ENCODE peak calls at places on chromosomes 6 and 20, in five cellular contexts. C is MM.1S, J is neural progenitor cell, I is astrocyte, K is PC-3. N is an unnamed sample.

GRCh38 chr6:140871911-140872310 is 1260.8 kb upstream of the GJE1 start:
- DNase-seq in C (no peak), J (no peak), I (peak; percentile 80), K (peak; percentile 70), N (no peak)

GRCh38 chr6:165632194-165632593 is 30.8 kb downstream of the PDE10A start:
- DNase-seq in C (no peak), J (no peak), I (no peak), K (no peak), N (no peak)

GRCh38 chr6:140344149-140344913 is 969.9 kb upstream of the CITED2 start:
- DNase-seq in C (no peak), J (no peak), I (peak; percentile 71), K (peak; percentile 65), N (no peak)

GRCh38 chr6:134678436-134678889 is 271.4 kb downstream of the ALDH8A1 start:
- DNase-seq in C (no peak), J (no peak), I (peak; percentile 80), K (no peak), N (no peak)

GRCh38 chr20:45920795-45921617 is 9.1 kb upstream of the PLTP start:
- DNase-seq in C (no peak), J (no peak), I (no peak), K (no peak), N (no peak)

GRCh38 chr6:4931530-4932505 is 72.0 kb downstream of the RPP40 start:
- DNase-seq in C (no peak), J (peak; percentile 36), I (no peak), K (peak; percentile 81), N (peak; percentile 32)

GRCh38 chr6:125747589-125748533 is 1.6 kb upstream of the HEY2 start:
- DNase-seq in C (peak; percentile 87), J (peak; percentile 69), I (no peak), K (no peak), N (peak; percentile 13)

GRCh38 chr20:57934913-57935312 is 225.1 kb upstream of the PMEPA1 start:
- DNase-seq in C (no peak), J (no peak), I (no peak), K (no peak), N (no peak)

GRCh38 chr6:151549790-151550189 is 56.0 kb downstream of the CCDC170 start:
- DNase-seq in C (no peak), J (no peak), I (no peak), K (peak; percentile 56), N (no peak)

GRCh38 chr6:84193140-84193708 is 34.2 kb downstream of the CEP162 start:
- DNase-seq in C (no peak), J (no peak), I (peak; percentile 90), K (peak; percentile 78), N (peak; percentile 17)

GRCh38 chr20:10603971-10604864 is 69.6 kb downstream of the JAG1 start:
- DNase-seq in C (no peak), J (peak; percentile 91), I (peak; percentile 92), K (peak; percentile 96), N (no peak)

GRCh38 chr20:49810491-49811190 is 2.0 kb upstream of the SLC9A8 start:
- DNase-seq in C (no peak), J (no peak), I (no peak), K (no peak), N (no peak)

GRCh38 chr20:36919715-36920333 is 31.7 kb downstream of the SAMHD1 start:
- DNase-seq in C (peak; percentile 59), J (peak; percentile 66), I (peak; percentile 32), K (peak; percentile 78), N (peak; percentile 17)

GRCh38 chr6:142945071-142945445 is at the start of gene HIVEP2:
- DNase-seq in C (peak; percentile 66), J (peak; percentile 92), I (peak; percentile 82), K (peak; percentile 76), N (no peak)

GRCh38 chr6:3457710-3458605 is 1.1 kb upstream of the SLC22A23 start:
- DNase-seq in C (no peak), J (peak; percentile 59), I (no peak), K (peak; percentile 69), N (no peak)
- TF ChIP-seq EZH2 in C (no peak), J (peak; percentile 76), I (no peak), K (no peak), N (no peak)

GRCh38 chr6:107539409-107539808 is 49.5 kb downstream of the SOBP start:
- DNase-seq in C (no peak), J (no peak), I (peak; percentile 70), K (no peak), N (no peak)

GRCh38 chr6:107537559-107537958 is 47.6 kb downstream of the SOBP start:
- DNase-seq in C (no peak), J (no peak), I (no peak), K (no peak), N (no peak)

GRCh38 chr6:107540465-107540857 is 50.5 kb downstream of the SOBP start:
- DNase-seq in C (no peak), J (no peak), I (no peak), K (no peak), N (no peak)

GRCh38 chr6:107539849-107540464 is 50.0 kb downstream of the SOBP start:
- DNase-seq in C (no peak), J (no peak), I (no peak), K (no peak), N (no peak)

DNA sequence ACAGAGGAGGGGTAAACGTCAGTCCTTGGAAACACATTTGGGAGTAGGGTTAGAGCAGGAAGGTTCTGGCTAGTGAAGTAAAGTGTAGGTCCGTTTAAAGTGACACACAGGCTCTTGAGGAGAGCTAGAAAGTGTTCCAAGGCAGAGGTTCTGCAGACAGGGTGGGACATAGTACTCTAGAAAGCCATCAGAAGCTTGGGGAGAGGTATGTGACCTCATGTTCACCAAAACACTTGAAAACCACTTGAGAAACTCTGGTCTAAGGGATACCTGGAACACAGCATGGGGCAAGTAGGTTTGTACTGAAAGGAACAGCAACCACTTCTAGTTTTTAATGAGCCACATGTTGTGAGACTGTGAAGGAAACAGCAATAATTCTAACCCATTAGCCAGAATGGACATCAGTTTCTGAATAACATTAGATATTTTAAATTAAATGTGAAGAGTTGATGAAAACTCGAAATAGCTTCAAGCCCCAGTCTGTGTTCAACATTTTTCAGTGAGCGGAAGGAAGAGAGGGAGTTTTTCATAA is 49.0 kb downstream of the SOBP start:
- DNase-seq in C (no peak), J (no peak), I (no peak), K (no peak), N (no peak)
- H3K4me2 ChIP-seq in C (no peak overlapping the region), J (peak overlapping the region; percentile 43), I (no peak overlapping the region), K (no peak overlapping the region), N (no peak overlapping the region)

GRCh38 chr6:52529311-52529710 is 47.5 kb downstream of the TRAM2 start:
- DNase-seq in C (peak; percentile 92), J (no peak), I (no peak), K (no peak), N (no peak)

GRCh38 chr6:52533491-52533890 is 43.4 kb downstream of the TRAM2 start:
- DNase-seq in C (no peak), J (no peak), I (no peak), K (no peak), N (no peak)

GRCh38 chr6:52530351-52530750 is 46.5 kb downstream of the TRAM2 start:
- DNase-seq in C (no peak), J (no peak), I (no peak), K (no peak), N (no peak)

GRCh38 chr6:52532457-52532856 is 44.4 kb downstream of the TRAM2 start:
- DNase-seq in C (no peak), J (no peak), I (no peak), K (peak; percentile 32), N (no peak)

GRCh38 chr6:52531396-52531795 is 45.5 kb downstream of the TRAM2 start:
- DNase-seq in C (no peak), J (no peak), I (no peak), K (no peak), N (no peak)
- H3K79me2 ChIP-seq in C (peaks cover 77% of the 10 kb centered on the region), J (no peaks in the 10 kb centered on the region), I (peaks cover 80% of the 10 kb centered on the region), K (no peaks in the 10 kb centered on the region), N (no peaks in the 10 kb centered on the region)

GRCh38 chr20:38805958-38806854 is 709 bp downstream of the PPP1R16B start:
- DNase-seq in C (peak; percentile 51), J (peak; percentile 42), I (no peak), K (no peak), N (no peak)
- TF ChIP-seq EZH2 in C (no peak), J (no peak), I (peak; percentile 96), K (peak; percentile 91), N (peak; percentile 22)

DNA sequence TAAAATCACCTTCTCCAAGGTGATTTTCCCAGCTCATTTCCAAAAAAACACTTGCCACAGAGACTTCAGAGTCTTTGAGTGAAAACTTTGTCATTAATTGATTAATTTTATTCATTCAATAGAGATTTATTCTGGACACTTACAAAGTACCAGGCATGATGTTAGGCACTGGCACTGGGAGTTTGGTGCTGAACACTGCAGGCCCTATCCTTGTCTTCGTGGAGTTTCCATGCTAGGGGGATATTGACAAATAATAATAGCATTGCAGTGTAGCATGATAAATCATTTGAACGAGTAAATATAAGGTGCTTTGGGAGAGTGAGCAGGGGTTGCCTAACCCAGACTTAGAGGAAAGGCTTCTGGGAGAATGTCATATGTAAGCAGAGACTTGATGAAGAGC is 145.7 kb downstream of the SOX4 start:
- DNase-seq in C (no peak), J (no peak), I (no peak), K (no peak), N (no peak)
- H3K4me2 ChIP-seq in C (no peak overlapping the region), J (peak overlapping the region; percentile 81), I (peak overlapping the region; percentile 37), K (peak overlapping the region; percentile 86), N (no peak overlapping the region)

GRCh38 chr20:44584103-44584690 is 1.8 kb downstream of the PKIG start:
- DNase-seq in C (no peak), J (no peak), I (no peak), K (no peak), N (no peak)

GRCh38 chr20:44589522-44589921 is 7.1 kb downstream of the PKIG start:
- DNase-seq in C (no peak), J (no peak), I (peak; percentile 48), K (no peak), N (no peak)

GRCh38 chr20:44585042-44585968 is 2.9 kb downstream of the PKIG start:
- DNase-seq in C (no peak), J (no peak), I (no peak), K (no peak), N (no peak)

GRCh38 chr20:44586289-44586911 is 4.0 kb downstream of the PKIG start:
- DNase-seq in C (no peak), J (no peak), I (peak; percentile 10), K (no peak), N (no peak)

DNA sequence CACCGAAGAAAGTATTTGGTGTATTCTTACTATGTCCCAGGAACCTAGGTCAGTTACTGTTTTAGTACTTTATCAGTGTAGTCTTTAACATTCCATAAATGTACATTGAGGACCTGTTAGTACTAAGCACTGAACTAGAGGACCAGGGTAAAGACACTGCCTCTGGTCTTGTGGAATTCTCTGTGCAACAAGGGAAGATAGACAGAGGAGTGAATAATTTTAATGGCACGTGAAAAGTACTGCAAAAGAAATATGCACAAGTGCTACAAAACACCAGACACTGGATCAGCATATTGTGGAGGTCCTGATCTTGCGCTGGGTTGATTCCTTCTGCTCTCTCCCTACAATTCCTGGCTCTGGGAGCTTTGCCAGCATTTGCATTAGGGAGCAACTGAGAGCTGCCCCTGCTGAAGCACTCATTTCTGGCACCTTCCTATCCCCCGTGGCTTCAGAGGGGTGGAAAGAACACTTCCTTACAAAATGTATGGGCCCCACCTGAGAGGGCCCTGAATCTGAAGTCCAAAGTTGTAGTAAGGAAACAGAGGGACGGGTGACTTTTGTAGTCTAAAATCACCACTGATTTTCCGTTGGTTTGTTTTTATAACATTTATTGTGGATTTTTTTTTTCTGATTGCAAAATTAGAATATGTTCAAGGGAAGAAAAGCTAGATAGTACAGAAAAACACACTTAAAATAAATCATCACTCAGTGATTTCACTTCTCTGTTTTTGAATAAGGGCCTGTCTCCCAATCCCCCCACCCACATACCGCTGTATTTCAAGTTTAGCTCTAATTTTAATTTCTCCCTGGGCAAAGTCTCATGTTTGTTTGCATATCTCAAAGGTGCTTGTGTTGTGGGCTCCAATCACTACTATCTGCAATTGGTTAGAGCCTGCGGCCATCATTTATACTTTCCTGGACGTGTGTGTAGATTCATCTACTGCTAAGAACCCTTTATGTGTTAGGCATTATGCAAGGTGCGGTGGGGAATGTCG is 4.9 kb downstream of the PKIG start:
- DNase-seq in C (no peak), J (no peak), I (peak; percentile 33), K (no peak), N (no peak)
- H3K79me2 ChIP-seq in C (no peaks in the 10 kb centered on the region), J (no peaks in the 10 kb centered on the region), I (peaks cover 5% of the 10 kb centered on the region), K (no peaks in the 10 kb centered on the region), N (no peaks in the 10 kb centered on the region)

N was measured in keratinocyte.